ENCODE peak calls at places on chromosomes 1 and 21, in five cellular contexts. U is AG04450, H is ovary, I is mucosa of descending colon, D is keratinocyte. S is an unnamed sample.

GRCh38 chr1:246788895-246789338 is 64.7 kb downstream of the SCCPDH start:
- DNase-seq in U (no peak), D (no peak), H (peak; percentile 57), I (no peak), S (no peak)

GRCh38 chr1:230281531-230281930 is 144.6 kb downstream of the PGBD5 start:
- DNase-seq in I (peak; percentile 65), H (peak; percentile 63), U (no peak), D (no peak), S (no peak)

GRCh38 chr21:42164064-42164789 is 54.7 kb upstream of the ABCG1 start:
- DNase-seq in H (no peak), I (peak; percentile 80), D (no peak), U (no peak), S (no peak)

GRCh38 chr1:15101801-15102200 is 51.7 kb upstream of the TMEM51 start:
- DNase-seq in U (no peak), D (no peak), H (peak; percentile 13), I (no peak), S (no peak)

GRCh38 chr1:93620841-93621210 is 60.8 kb downstream of the BCAR3 start:
- DNase-seq in U (no peak), H (no peak), D (no peak), I (peak; percentile 83), S (no peak)

GRCh38 chr1:111585461-111586100 is 34.0 kb upstream of the RAP1A start:
- DNase-seq in I (no peak), D (no peak), H (no peak), U (no peak), S (no peak)

GRCh38 chr1:913491-914252 is 10.1 kb upstream of the SAMD11 start:
- DNase-seq in U (no peak), H (no peak), D (no peak), I (peak; percentile 36), S (no peak)

GRCh38 chr1:236394905-236395779 is 1.1 kb downstream of the EDARADD start:
- DNase-seq in I (peak; percentile 62), U (no peak), H (peak; percentile 38), D (no peak), S (peak; percentile 52)

GRCh38 chr1:160541622-160542302 is 18.7 kb upstream of the SLAMF6 start:
- DNase-seq in D (no peak), U (no peak), I (no peak), H (no peak), S (no peak)

GRCh38 chr1:62321438-62321837 is 2.2 kb upstream of the KANK4 start:
- DNase-seq in I (no peak), U (no peak), D (peak; percentile 82), H (no peak), S (no peak)

GRCh38 chr1:1853593-1854257 is 37.2 kb downstream of the GNB1 start:
- DNase-seq in I (no peak), D (no peak), H (no peak), U (no peak), S (no peak)

GRCh38 chr1:223153177-223154119 is 10.4 kb upstream of the TLR5 start:
- DNase-seq in D (no peak), I (no peak), H (no peak), U (no peak), S (no peak)

GRCh38 chr1:72186733-72187307 is 95.5 kb downstream of the NEGR1 start:
- DNase-seq in H (no peak), U (no peak), D (no peak), I (no peak), S (no peak)

GRCh38 chr1:80367058-80367457 is 1360.5 kb upstream of the ADGRL4 start:
- DNase-seq in H (no peak), U (no peak), D (no peak), I (no peak), S (no peak)

GRCh38 chr1:30138891-30139290 is 584.5 kb downstream of the MATN1 start:
- DNase-seq in D (no peak), I (no peak), U (no peak), H (no peak), S (no peak)

GRCh38 chr1:78831731-78832360 is 174.7 kb downstream of the ADGRL4 start:
- DNase-seq in U (peak; percentile 59), I (no peak), D (peak; percentile 76), H (no peak), S (no peak)

GRCh38 chr21:34997295-34997694 is 51.8 kb downstream of the RUNX1 start:
- DNase-seq in I (no peak), D (no peak), U (no peak), H (no peak), S (no peak)

GRCh38 chr1:176110203-176110602 is 96.9 kb downstream of the COP1 start:
- DNase-seq in I (no peak), D (no peak), U (peak; percentile 30), H (no peak), S (no peak)

DNA sequence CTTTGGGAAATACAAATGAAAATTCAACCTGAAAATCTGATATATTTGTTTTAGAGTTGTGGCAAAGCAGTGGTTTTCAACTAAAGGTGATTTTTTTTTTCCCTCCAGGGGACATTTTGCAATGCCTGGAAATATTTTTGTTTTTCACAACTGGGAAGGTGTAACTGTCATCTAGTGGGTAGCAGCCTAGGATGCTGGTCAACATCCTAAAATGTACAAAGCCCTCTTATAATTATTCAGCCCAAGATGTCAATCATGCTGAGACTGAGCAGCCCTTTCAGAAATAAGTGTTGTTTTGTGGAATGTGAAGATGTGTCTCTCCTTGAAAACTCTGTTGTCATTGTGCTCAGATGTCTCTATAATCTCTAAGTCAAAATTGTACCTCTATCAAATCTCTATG is 95.2 kb upstream of the NCAM2 start:
- DNase-seq in D (no peak), I (no peak), H (no peak), U (no peak), S (no peak)
- H3K9me3 ChIP-seq in D (peaks cover 4% of the 10 kb centered on the region), I (no peaks in the 10 kb centered on the region), H (no peaks in the 10 kb centered on the region), U (peaks cover 14% of the 10 kb centered on the region), S (no peaks in the 10 kb centered on the region)

GRCh38 chr1:185069202-185069601 is 23.8 kb downstream of the RNF2 start:
- DNase-seq in U (no peak), H (no peak), D (no peak), I (no peak), S (no peak)

GRCh38 chr1:185063719-185064118 is 18.4 kb downstream of the RNF2 start:
- DNase-seq in U (no peak), D (no peak), I (no peak), H (no peak), S (no peak)

GRCh38 chr1:185066181-185066580 is 20.8 kb downstream of the RNF2 start:
- DNase-seq in H (no peak), I (no peak), D (no peak), U (no peak), S (no peak)

GRCh38 chr1:185073725-185074124 is 28.4 kb downstream of the RNF2 start:
- DNase-seq in I (no peak), H (no peak), D (no peak), U (no peak), S (no peak)

GRCh38 chr1:185068362-185068761 is 23.0 kb downstream of the RNF2 start:
- DNase-seq in H (no peak), D (no peak), U (no peak), I (no peak), S (peak; percentile 48)
- H3K9me3 ChIP-seq in H (no peaks in the 10 kb centered on the region), D (no peaks in the 10 kb centered on the region), U (no peaks in the 10 kb centered on the region), I (no peaks in the 10 kb centered on the region), S (no peaks in the 10 kb centered on the region)

DNA sequence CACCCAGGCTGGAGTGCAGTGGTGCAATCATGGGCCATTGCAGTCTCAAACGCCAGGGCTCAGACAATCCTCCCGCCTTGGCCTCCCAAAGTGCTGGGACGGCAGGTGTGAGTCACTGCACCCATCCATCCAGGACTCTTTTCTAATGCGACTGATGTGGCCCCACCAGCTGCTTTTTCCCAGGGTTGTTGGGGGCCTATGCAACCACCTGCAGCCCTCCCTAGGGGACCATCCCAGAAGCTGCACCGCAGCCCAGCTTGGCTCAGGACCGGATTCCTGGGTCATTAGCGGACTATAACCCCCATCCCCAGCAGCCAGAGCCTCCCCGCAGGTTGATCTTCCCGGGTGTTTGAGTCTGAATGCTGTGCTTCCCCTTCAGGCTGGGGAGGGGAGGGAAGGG is 108.8 kb upstream of the ACTRT2 start:
- DNase-seq in I (no peak), H (no peak), D (no peak), U (no peak), S (no peak)
- H3K9me3 ChIP-seq in I (no peaks in the 10 kb centered on the region), H (no peaks in the 10 kb centered on the region), D (peaks cover 22% of the 10 kb centered on the region), U (peaks cover 100% of the 10 kb centered on the region), S (no peaks in the 10 kb centered on the region)

GRCh38 chr1:81950845-81951244 is 150.1 kb downstream of the ADGRL2 start:
- DNase-seq in H (no peak), I (no peak), U (no peak), D (no peak), S (no peak)
- H3K9me3 ChIP-seq in H (no peaks in the 10 kb centered on the region), I (no peaks in the 10 kb centered on the region), U (no peaks in the 10 kb centered on the region), D (no peaks in the 10 kb centered on the region), S (no peaks in the 10 kb centered on the region)